ENCODE peak calls at places on chromosomes 12 and 14, in nine cellular contexts. One of them, this sample, is unnamed.
A peak's percentile ranks its signal among the peaks of the same experiment; 100 is the strongest.

GRCh38 chr12:17132336-17132735 is 526.4 kb upstream of the LMO3 start:
- DNase-seq in kidney: no peak
- DNase-seq in A549: no peak
- DNase-seq in dorsolateral prefrontal cortex: no peak
- DNase-seq in sigmoid colon: no peak
- DNase-seq in neuronal stem cell: no peak
- DNase-seq in RWPE1: no peak
- DNase-seq in neural progenitor cell: no peak
- DNase-seq in endodermal cell: no peak
- DNase-seq in this sample: no peak

GRCh38 chr12:31220061-31220460 is 105.9 kb downstream of the SINHCAF start:
- DNase-seq in kidney: no peak
- DNase-seq in A549: no peak
- DNase-seq in dorsolateral prefrontal cortex: no peak
- DNase-seq in sigmoid colon: no peak
- DNase-seq in neuronal stem cell: no peak
- DNase-seq in RWPE1: no peak
- DNase-seq in neural progenitor cell: no peak
- DNase-seq in endodermal cell: no peak
- DNase-seq in this sample: no peak

GRCh38 chr12:13425766-13426165 is 229.2 kb downstream of the EMP1 start:
- DNase-seq in kidney: no peak
- DNase-seq in A549: peak; percentile 19
- DNase-seq in dorsolateral prefrontal cortex: no peak
- DNase-seq in sigmoid colon: no peak
- DNase-seq in neuronal stem cell: no peak
- DNase-seq in RWPE1: peak; percentile 12
- DNase-seq in neural progenitor cell: no peak
- DNase-seq in endodermal cell: peak; percentile 33
- DNase-seq in this sample: no peak

GRCh38 chr12:60921541-60921940 is 1325.7 kb downstream of the SLC16A7 start:
- DNase-seq in kidney: no peak
- DNase-seq in A549: no peak
- DNase-seq in dorsolateral prefrontal cortex: no peak
- DNase-seq in sigmoid colon: no peak
- DNase-seq in neuronal stem cell: no peak
- DNase-seq in RWPE1: no peak
- DNase-seq in neural progenitor cell: no peak
- DNase-seq in endodermal cell: no peak
- DNase-seq in this sample: no peak

GRCh38 chr14:100896369-100897060 is 7.0 kb downstream of the RTL1 start:
- DNase-seq in kidney: no peak
- DNase-seq in A549: no peak
- DNase-seq in dorsolateral prefrontal cortex: peak; percentile 2
- DNase-seq in sigmoid colon: peak; percentile 45
- DNase-seq in neuronal stem cell: no peak
- DNase-seq in RWPE1: no peak
- DNase-seq in neural progenitor cell: peak; percentile 54
- DNase-seq in endodermal cell: peak; percentile 41
- DNase-seq in this sample: no peak

GRCh38 chr12:65232490-65233077 is 45.9 kb upstream of the MSRB3 start:
- DNase-seq in kidney: no peak
- DNase-seq in A549: peak; percentile 22
- DNase-seq in dorsolateral prefrontal cortex: no peak
- DNase-seq in sigmoid colon: no peak
- DNase-seq in neuronal stem cell: no peak
- DNase-seq in RWPE1: peak; percentile 9
- DNase-seq in neural progenitor cell: no peak
- DNase-seq in endodermal cell: no peak
- DNase-seq in this sample: no peak

GRCh38 chr14:74980746-74981661 is 21.7 kb upstream of the EIF2B2 start:
- DNase-seq in kidney: peak; percentile 72
- DNase-seq in A549: no peak
- DNase-seq in dorsolateral prefrontal cortex: no peak
- DNase-seq in sigmoid colon: no peak
- DNase-seq in neuronal stem cell: peak; percentile 81
- DNase-seq in RWPE1: no peak
- DNase-seq in neural progenitor cell: peak; percentile 96
- DNase-seq in endodermal cell: peak; percentile 90
- DNase-seq in this sample: no peak

GRCh38 chr14:92637228-92637627 is 111.2 kb downstream of the LGMN start:
- DNase-seq in kidney: no peak
- DNase-seq in A549: no peak
- DNase-seq in dorsolateral prefrontal cortex: no peak
- DNase-seq in sigmoid colon: no peak
- DNase-seq in neuronal stem cell: peak; percentile 33
- DNase-seq in RWPE1: no peak
- DNase-seq in neural progenitor cell: peak; percentile 81
- DNase-seq in endodermal cell: peak; percentile 86
- DNase-seq in this sample: no peak

GRCh38 chr12:109127533-109128242 is 11.3 kb downstream of the ACACB start:
- DNase-seq in kidney: no peak
- DNase-seq in A549: no peak
- DNase-seq in dorsolateral prefrontal cortex: no peak
- DNase-seq in sigmoid colon: peak; percentile 46
- DNase-seq in neuronal stem cell: no peak
- DNase-seq in RWPE1: no peak
- DNase-seq in neural progenitor cell: no peak
- DNase-seq in endodermal cell: no peak
- DNase-seq in this sample: no peak

GRCh38 chr12:109130297-109130696 is 13.9 kb downstream of the ACACB start:
- DNase-seq in kidney: no peak
- DNase-seq in A549: no peak
- DNase-seq in dorsolateral prefrontal cortex: no peak
- DNase-seq in sigmoid colon: peak; percentile 45
- DNase-seq in neuronal stem cell: no peak
- DNase-seq in RWPE1: no peak
- DNase-seq in neural progenitor cell: no peak
- DNase-seq in endodermal cell: no peak
- DNase-seq in this sample: no peak

GRCh38 chr12:109134186-109134917 is 18.0 kb downstream of the ACACB start:
- DNase-seq in kidney: no peak
- DNase-seq in A549: peak; percentile 42
- DNase-seq in dorsolateral prefrontal cortex: no peak
- DNase-seq in sigmoid colon: peak; percentile 68
- DNase-seq in neuronal stem cell: no peak
- DNase-seq in RWPE1: peak; percentile 48
- DNase-seq in neural progenitor cell: peak; percentile 63
- DNase-seq in endodermal cell: peak; percentile 91
- DNase-seq in this sample: no peak

GRCh38 chr12:109130755-109131521 is 14.6 kb downstream of the ACACB start:
- DNase-seq in kidney: no peak
- DNase-seq in A549: no peak
- DNase-seq in dorsolateral prefrontal cortex: no peak
- DNase-seq in sigmoid colon: peak; percentile 74
- DNase-seq in neuronal stem cell: no peak
- DNase-seq in RWPE1: no peak
- DNase-seq in neural progenitor cell: peak; percentile 15
- DNase-seq in endodermal cell: peak; percentile 73
- DNase-seq in this sample: peak; percentile 42

GRCh38 chr12:109131522-109132050 is 15.2 kb downstream of the ACACB start:
- DNase-seq in kidney: no peak
- DNase-seq in A549: no peak
- DNase-seq in dorsolateral prefrontal cortex: no peak
- DNase-seq in sigmoid colon: peak; percentile 82
- DNase-seq in neuronal stem cell: no peak
- DNase-seq in RWPE1: no peak
- DNase-seq in neural progenitor cell: no peak
- DNase-seq in endodermal cell: no peak
- DNase-seq in this sample: no peak
- H3K27ac ChIP-seq in kidney: peak overlapping the region; percentile 78
- H3K27ac ChIP-seq in A549: no peak overlapping the region
- H3K27ac ChIP-seq in dorsolateral prefrontal cortex: peak overlapping the region; percentile 34
- H3K27ac ChIP-seq in sigmoid colon: peak overlapping the region; percentile 83
- H3K27ac ChIP-seq in neuronal stem cell: no peak overlapping the region
- H3K27ac ChIP-seq in RWPE1: no peak overlapping the region
- H3K27ac ChIP-seq in neural progenitor cell: no peak overlapping the region
- H3K27ac ChIP-seq in endodermal cell: no peak overlapping the region
- H3K27ac ChIP-seq in this sample: peak overlapping the region; percentile 2

GRCh38 chr12:91109148-91109564 is 2.1 kb downstream of the LUM start:
- DNase-seq in kidney: peak; percentile 74
- DNase-seq in A549: peak; percentile 62
- DNase-seq in dorsolateral prefrontal cortex: peak; percentile 22
- DNase-seq in sigmoid colon: peak; percentile 85
- DNase-seq in neuronal stem cell: peak; percentile 51
- DNase-seq in RWPE1: no peak
- DNase-seq in neural progenitor cell: peak; percentile 77
- DNase-seq in endodermal cell: peak; percentile 98
- DNase-seq in this sample: peak; percentile 4

GRCh38 chr12:91105807-91106206 is 5.5 kb downstream of the LUM start:
- DNase-seq in kidney: no peak
- DNase-seq in A549: no peak
- DNase-seq in dorsolateral prefrontal cortex: no peak
- DNase-seq in sigmoid colon: no peak
- DNase-seq in neuronal stem cell: no peak
- DNase-seq in RWPE1: no peak
- DNase-seq in neural progenitor cell: no peak
- DNase-seq in endodermal cell: no peak
- DNase-seq in this sample: no peak

GRCh38 chr12:91104812-91105466 is 6.4 kb downstream of the LUM start:
- DNase-seq in kidney: no peak
- DNase-seq in A549: no peak
- DNase-seq in dorsolateral prefrontal cortex: no peak
- DNase-seq in sigmoid colon: no peak
- DNase-seq in neuronal stem cell: no peak
- DNase-seq in RWPE1: no peak
- DNase-seq in neural progenitor cell: no peak
- DNase-seq in endodermal cell: no peak
- DNase-seq in this sample: no peak

GRCh38 chr12:91108196-91108595 is 3.1 kb downstream of the LUM start:
- DNase-seq in kidney: no peak
- DNase-seq in A549: no peak
- DNase-seq in dorsolateral prefrontal cortex: no peak
- DNase-seq in sigmoid colon: no peak
- DNase-seq in neuronal stem cell: no peak
- DNase-seq in RWPE1: no peak
- DNase-seq in neural progenitor cell: no peak
- DNase-seq in endodermal cell: no peak
- DNase-seq in this sample: no peak

DNA sequence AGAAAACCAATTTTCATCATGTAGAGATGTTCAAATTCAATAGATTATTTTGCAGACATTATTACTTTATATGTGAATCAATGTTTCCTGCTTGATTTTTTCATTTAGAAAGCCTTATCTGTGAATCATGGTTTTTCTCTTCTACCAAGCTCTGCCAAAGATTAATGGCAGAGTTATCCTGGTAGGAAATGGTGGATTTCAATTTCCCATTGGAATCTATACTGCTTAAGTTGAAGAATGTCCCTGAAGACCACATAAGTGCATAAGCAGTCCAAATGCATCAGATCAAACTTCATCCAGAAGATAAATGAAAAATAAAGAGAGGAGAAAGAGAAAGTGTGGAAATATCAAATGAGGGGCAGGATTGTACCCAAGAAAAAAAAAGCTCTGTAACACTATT is 5.0 kb downstream of the LUM start:
- DNase-seq in kidney: no peak
- DNase-seq in A549: no peak
- DNase-seq in dorsolateral prefrontal cortex: no peak
- DNase-seq in sigmoid colon: no peak
- DNase-seq in neuronal stem cell: no peak
- DNase-seq in RWPE1: no peak
- DNase-seq in neural progenitor cell: no peak
- DNase-seq in endodermal cell: no peak
- DNase-seq in this sample: no peak
- H3K27ac ChIP-seq in kidney: no peak overlapping the region
- H3K27ac ChIP-seq in A549: no peak overlapping the region
- H3K27ac ChIP-seq in dorsolateral prefrontal cortex: no peak overlapping the region
- H3K27ac ChIP-seq in sigmoid colon: peak overlapping the region; percentile 5
- H3K27ac ChIP-seq in neuronal stem cell: no peak overlapping the region
- H3K27ac ChIP-seq in RWPE1: no peak overlapping the region
- H3K27ac ChIP-seq in neural progenitor cell: no peak overlapping the region
- H3K27ac ChIP-seq in endodermal cell: no peak overlapping the region
- H3K27ac ChIP-seq in this sample: no peak overlapping the region

GRCh38 chr14:70791971-70792370 is 17.3 kb downstream of the MAP3K9 start:
- DNase-seq in kidney: no peak
- DNase-seq in A549: no peak
- DNase-seq in dorsolateral prefrontal cortex: peak; percentile 17
- DNase-seq in sigmoid colon: no peak
- DNase-seq in neuronal stem cell: no peak
- DNase-seq in RWPE1: no peak
- DNase-seq in neural progenitor cell: no peak
- DNase-seq in endodermal cell: no peak
- DNase-seq in this sample: no peak

GRCh38 chr14:70788893-70789292 is 20.4 kb downstream of the MAP3K9 start:
- DNase-seq in kidney: no peak
- DNase-seq in A549: no peak
- DNase-seq in dorsolateral prefrontal cortex: peak; percentile 27
- DNase-seq in sigmoid colon: no peak
- DNase-seq in neuronal stem cell: no peak
- DNase-seq in RWPE1: no peak
- DNase-seq in neural progenitor cell: no peak
- DNase-seq in endodermal cell: no peak
- DNase-seq in this sample: no peak

GRCh38 chr14:70789361-70789760 is 20.0 kb downstream of the MAP3K9 start:
- DNase-seq in kidney: no peak
- DNase-seq in A549: no peak
- DNase-seq in dorsolateral prefrontal cortex: no peak
- DNase-seq in sigmoid colon: no peak
- DNase-seq in neuronal stem cell: no peak
- DNase-seq in RWPE1: no peak
- DNase-seq in neural progenitor cell: no peak
- DNase-seq in endodermal cell: no peak
- DNase-seq in this sample: no peak

GRCh38 chr14:70792939-70793338 is 16.4 kb downstream of the MAP3K9 start:
- DNase-seq in kidney: no peak
- DNase-seq in A549: no peak
- DNase-seq in dorsolateral prefrontal cortex: no peak
- DNase-seq in sigmoid colon: no peak
- DNase-seq in neuronal stem cell: no peak
- DNase-seq in RWPE1: no peak
- DNase-seq in neural progenitor cell: no peak
- DNase-seq in endodermal cell: no peak
- DNase-seq in this sample: no peak

GRCh38 chr14:70789961-70790360 is 19.4 kb downstream of the MAP3K9 start:
- DNase-seq in kidney: no peak
- DNase-seq in A549: no peak
- DNase-seq in dorsolateral prefrontal cortex: peak; percentile 66
- DNase-seq in sigmoid colon: no peak
- DNase-seq in neuronal stem cell: no peak
- DNase-seq in RWPE1: no peak
- DNase-seq in neural progenitor cell: no peak
- DNase-seq in endodermal cell: no peak
- DNase-seq in this sample: no peak
- H3K27ac ChIP-seq in kidney: no peak overlapping the region
- H3K27ac ChIP-seq in A549: no peak overlapping the region
- H3K27ac ChIP-seq in dorsolateral prefrontal cortex: no peak overlapping the region
- H3K27ac ChIP-seq in sigmoid colon: no peak overlapping the region
- H3K27ac ChIP-seq in neuronal stem cell: no peak overlapping the region
- H3K27ac ChIP-seq in RWPE1: peak overlapping the region; percentile 58
- H3K27ac ChIP-seq in neural progenitor cell: no peak overlapping the region
- H3K27ac ChIP-seq in endodermal cell: no peak overlapping the region
- H3K27ac ChIP-seq in this sample: no peak overlapping the region

GRCh38 chr12:19836056-19836455 is 396.8 kb downstream of the AEBP2 start:
- DNase-seq in kidney: no peak
- DNase-seq in A549: no peak
- DNase-seq in dorsolateral prefrontal cortex: no peak
- DNase-seq in sigmoid colon: no peak
- DNase-seq in neuronal stem cell: no peak
- DNase-seq in RWPE1: no peak
- DNase-seq in neural progenitor cell: no peak
- DNase-seq in endodermal cell: no peak
- DNase-seq in this sample: no peak

GRCh38 chr12:19830461-19830860 is 391.2 kb downstream of the AEBP2 start:
- DNase-seq in kidney: no peak
- DNase-seq in A549: no peak
- DNase-seq in dorsolateral prefrontal cortex: no peak
- DNase-seq in sigmoid colon: no peak
- DNase-seq in neuronal stem cell: no peak
- DNase-seq in RWPE1: no peak
- DNase-seq in neural progenitor cell: no peak
- DNase-seq in endodermal cell: no peak
- DNase-seq in this sample: no peak

GRCh38 chr12:19836456-19836855 is 397.2 kb downstream of the AEBP2 start:
- DNase-seq in kidney: no peak
- DNase-seq in A549: no peak
- DNase-seq in dorsolateral prefrontal cortex: no peak
- DNase-seq in sigmoid colon: no peak
- DNase-seq in neuronal stem cell: no peak
- DNase-seq in RWPE1: no peak
- DNase-seq in neural progenitor cell: no peak
- DNase-seq in endodermal cell: no peak
- DNase-seq in this sample: no peak

GRCh38 chr12:19834596-19834995 is 395.3 kb downstream of the AEBP2 start:
- DNase-seq in kidney: no peak
- DNase-seq in A549: no peak
- DNase-seq in dorsolateral prefrontal cortex: no peak
- DNase-seq in sigmoid colon: no peak
- DNase-seq in neuronal stem cell: no peak
- DNase-seq in RWPE1: no peak
- DNase-seq in neural progenitor cell: no peak
- DNase-seq in endodermal cell: no peak
- DNase-seq in this sample: no peak

GRCh38 chr12:19833775-19834501 is 394.6 kb downstream of the AEBP2 start:
- DNase-seq in kidney: no peak
- DNase-seq in A549: no peak
- DNase-seq in dorsolateral prefrontal cortex: no peak
- DNase-seq in sigmoid colon: no peak
- DNase-seq in neuronal stem cell: no peak
- DNase-seq in RWPE1: no peak
- DNase-seq in neural progenitor cell: no peak
- DNase-seq in endodermal cell: no peak
- DNase-seq in this sample: no peak
- H3K27ac ChIP-seq in kidney: no peak overlapping the region
- H3K27ac ChIP-seq in A549: no peak overlapping the region
- H3K27ac ChIP-seq in dorsolateral prefrontal cortex: no peak overlapping the region
- H3K27ac ChIP-seq in sigmoid colon: no peak overlapping the region
- H3K27ac ChIP-seq in neuronal stem cell: no peak overlapping the region
- H3K27ac ChIP-seq in RWPE1: no peak overlapping the region
- H3K27ac ChIP-seq in neural progenitor cell: no peak overlapping the region
- H3K27ac ChIP-seq in endodermal cell: no peak overlapping the region
- H3K27ac ChIP-seq in this sample: no peak overlapping the region